ENCODE peak calls at places on chromosomes 6 and 20, in eight cellular contexts. S, N, J, B, Z, K, M and T are unnamed samples.
A peak's percentile ranks its signal among the peaks of the same experiment; 100 is the strongest.

GRCh38 chr6:108581237-108581931 is 20.7 kb downstream of the FOXO3 start:
- DNase-seq in N (peak; percentile 82), M (peak; percentile 95), K (no peak), B (no peak), Z (no peak), J (no peak), S (no peak), T (no peak)

GRCh38 chr6:105174512-105174911 is 5.3 kb downstream of the POPDC3 start:
- DNase-seq in K (no peak), M (peak; percentile 63), Z (no peak), S (no peak), J (no peak), N (no peak), B (no peak), T (no peak)

GRCh38 chr6:12916001-12916400 is 199.4 kb downstream of the PHACTR1 start:
- DNase-seq in Z (no peak), S (no peak), N (no peak), B (no peak), J (no peak), K (no peak), M (no peak), T (no peak)

GRCh38 chr20:31581391-31581790 is 23.7 kb upstream of the ID1 start:
- DNase-seq in Z (no peak), J (no peak), N (no peak), B (no peak), M (no peak), K (no peak), S (no peak), T (no peak)

GRCh38 chr6:22471369-22471690 is 98.0 kb upstream of the HDGFL1 start:
- DNase-seq in B (no peak), S (no peak), Z (no peak), J (no peak), K (no peak), M (no peak), N (no peak), T (no peak)

GRCh38 chr6:36387440-36388303 is at the start of gene ETV7:
- DNase-seq in N (no peak), B (peak; percentile 65), K (peak; percentile 63), Z (peak; percentile 16), J (peak; percentile 84), M (peak; percentile 24), S (no peak), T (no peak)

GRCh38 chr6:18241208-18241836 is 23.0 kb downstream of the DEK start:
- DNase-seq in J (no peak), S (no peak), Z (no peak), N (no peak), B (no peak), K (no peak), M (peak; percentile 26), T (no peak)

GRCh38 chr6:10237284-10238043 is 177.4 kb downstream of the TFAP2A start:
- DNase-seq in K (no peak), S (no peak), J (no peak), Z (no peak), M (peak; percentile 2), B (no peak), N (no peak), T (no peak)

GRCh38 chr6:80280258-80281010 is 174.0 kb downstream of the BCKDHB start:
- DNase-seq in N (no peak), J (no peak), M (peak; percentile 35), Z (no peak), B (no peak), S (no peak), K (no peak), T (no peak)

GRCh38 chr6:35240838-35241801 is 18.4 kb upstream of the ZNF76 start:
- DNase-seq in B (peak; percentile 82), J (peak; percentile 83), Z (peak; percentile 83), S (peak; percentile 58), N (peak; percentile 31), K (peak; percentile 82), M (peak; percentile 61), T (peak; percentile 90)

GRCh38 chr6:136294621-136295020 is 5.0 kb upstream of the BCLAF1 start:
- DNase-seq in S (no peak), Z (no peak), K (no peak), M (no peak), J (no peak), N (no peak), B (no peak), T (no peak)

GRCh38 chr6:43838276-43839036 is 68.4 kb downstream of the VEGFA start:
- DNase-seq in M (peak; percentile 82), N (peak; percentile 45), Z (peak; percentile 67), S (no peak), K (peak; percentile 57), J (peak; percentile 66), B (no peak), T (no peak)
- TF ChIP-seq CTCF in M (peak; percentile 37), N (peak; percentile 55), Z (peak; percentile 65), S (no peak), K (peak; percentile 60), J (peak; percentile 66), B (no peak), T (peak; percentile 72)

DNA sequence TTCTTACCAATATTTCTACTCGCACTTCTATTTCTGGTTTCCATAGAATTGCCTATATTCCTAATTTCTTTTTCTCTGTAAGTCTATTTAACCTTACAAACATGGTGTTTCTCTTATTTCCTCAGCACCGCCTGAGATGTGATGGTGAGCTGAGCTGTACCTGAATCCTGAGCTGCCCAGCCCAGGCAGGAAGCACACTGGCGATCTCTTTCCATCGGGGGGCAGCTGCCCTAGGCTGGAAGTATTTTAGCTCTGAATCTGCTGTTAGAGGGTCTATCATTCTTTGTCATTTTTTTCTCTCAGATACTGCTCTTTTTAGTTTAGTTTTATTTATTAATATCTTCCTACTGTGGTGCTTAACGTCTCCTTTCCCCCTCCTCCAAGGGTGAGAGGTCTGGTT is 173.4 kb upstream of the SLC35B3 start:
- DNase-seq in Z (no peak), J (no peak), K (no peak), M (no peak), B (no peak), S (no peak), N (no peak), T (no peak)
- TF ChIP-seq CTCF in Z (no peak), J (no peak), K (no peak), M (no peak), B (no peak), S (no peak), N (no peak), T (no peak)

DNA sequence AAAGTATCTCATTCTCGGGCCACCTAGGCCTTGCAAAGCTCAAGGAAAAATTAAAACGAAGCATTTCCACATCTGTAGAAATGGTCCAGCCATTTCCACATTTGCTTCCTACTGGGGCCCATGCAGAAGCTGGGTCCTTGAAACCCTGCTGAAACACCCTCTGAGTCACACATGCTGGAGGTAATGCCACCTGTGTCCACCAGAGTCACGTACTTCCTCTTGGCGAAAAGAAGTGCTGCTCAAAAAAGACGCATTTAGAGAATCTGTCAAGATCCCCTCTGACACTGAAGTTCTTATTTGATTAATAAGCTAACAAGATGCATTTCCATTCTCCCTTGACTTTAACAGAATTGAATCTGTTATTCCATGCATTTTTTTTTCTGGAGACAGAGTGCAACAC is 423.2 kb downstream of the PREX1 start:
- DNase-seq in S (no peak), M (no peak), B (no peak), J (no peak), K (no peak), N (no peak), Z (no peak), T (no peak)
- TF ChIP-seq CTCF in S (no peak), M (no peak), B (no peak), J (no peak), K (no peak), N (no peak), Z (no peak), T (no peak)

DNA sequence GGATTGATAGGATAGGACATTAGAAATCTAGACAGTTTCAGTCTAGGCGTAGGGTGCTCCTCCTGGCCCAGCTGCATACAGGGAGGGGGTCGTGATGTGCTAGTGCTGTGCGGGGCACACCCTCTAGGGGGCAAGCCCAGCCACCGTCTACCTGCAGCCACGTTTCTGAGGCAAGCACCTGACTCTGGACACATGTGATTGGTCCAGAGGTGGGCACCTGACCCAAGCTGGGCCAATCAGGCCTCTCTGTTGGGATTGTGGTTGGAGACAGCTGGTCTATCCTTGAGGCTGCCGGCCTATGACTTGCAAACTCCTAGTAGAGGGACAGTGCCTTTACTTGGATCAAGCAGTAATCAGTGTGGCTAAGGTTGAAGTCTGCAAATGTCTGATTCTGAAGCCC is 317.1 kb downstream of the BMP7 start:
- DNase-seq in J (no peak), Z (no peak), N (no peak), K (no peak), B (no peak), M (no peak), S (no peak), T (no peak)
- TF ChIP-seq CTCF in J (no peak), Z (no peak), N (no peak), K (no peak), B (no peak), M (no peak), S (no peak), T (no peak)

DNA sequence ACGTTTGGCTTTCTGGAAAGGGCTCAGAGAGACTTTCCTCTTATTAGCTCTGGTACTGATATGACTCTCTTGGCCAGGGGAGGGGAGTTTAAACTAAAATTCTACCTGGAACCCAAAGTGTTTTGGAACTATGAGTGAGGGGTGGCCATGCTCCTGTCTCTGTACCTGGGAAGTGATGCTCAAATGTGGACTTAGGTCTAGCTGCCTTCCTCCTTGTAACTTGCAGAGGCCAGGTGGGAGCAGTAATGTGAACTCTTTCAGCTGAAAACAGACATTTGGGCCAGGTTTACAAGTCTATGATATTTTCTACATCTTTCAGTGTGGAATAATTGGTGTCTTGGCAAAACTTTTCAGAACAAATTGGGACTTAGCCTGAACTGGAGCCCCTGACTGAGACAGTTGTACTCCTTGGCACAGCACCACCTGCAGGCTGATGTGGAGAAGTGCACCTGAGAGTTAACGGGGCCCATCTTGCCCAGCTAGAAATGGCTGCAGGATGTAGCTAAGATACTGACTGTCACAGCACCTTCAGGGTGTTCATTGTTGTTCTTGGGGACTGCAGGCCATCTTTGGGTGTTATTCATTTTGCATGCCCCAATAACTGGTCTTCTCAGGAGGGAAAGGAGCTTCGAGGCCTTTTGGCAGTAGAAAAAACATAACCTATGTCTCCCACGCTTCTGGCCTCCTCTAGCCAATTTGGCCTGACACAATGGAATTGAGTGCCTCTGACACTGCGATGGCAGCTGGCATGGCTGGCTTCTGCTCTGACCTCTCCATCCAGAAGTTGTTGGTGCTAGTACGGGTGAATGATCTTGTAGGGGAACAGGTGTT is 37.1 kb downstream of the CD109 start:
- DNase-seq in M (peak; percentile 76), K (peak; percentile 59), S (peak; percentile 50), N (peak; percentile 75), Z (peak; percentile 80), B (peak; percentile 56), J (peak; percentile 65), T (peak; percentile 89)
- TF ChIP-seq CTCF in M (peak; percentile 97), K (peak; percentile 89), S (peak; percentile 82), N (peak; percentile 94), Z (peak; percentile 94), B (peak; percentile 45), J (peak; percentile 76), T (peak; percentile 89)